ENCODE peak calls at places on chromosomes 16 and 17, in eight cellular contexts. I is upper lobe of right lung; W is stimulated activated CD8-positive, alpha-beta memory T cell treated with anti-CD3 and anti-CD28 coated beads, Interleukin-12 subunit alpha, Interleukin-12 subunit beta, amount 100 ng/mL, for 4 hours; A is HTR-8/SVneo; S is activated effector memory CD4-positive, alpha-beta T cell treated with Interleukin-2 at 50 U/mL for 16 hours; F is astrocyte of the spinal cord; O is activated T-helper 9 cell treated with anti-CD3 and anti-CD28 coated beads, Interleukin-2, amount 50 U/mL, for 16 hours; L is stimulated activated CD4-positive, alpha-beta T cell treated with anti-CD3 and anti-CD28 coated beads, Interleukin-1b, Interleukin-23, amount 100 ng/mL, for 24 hours. E is an unnamed sample.

GRCh38 chr17:33858682-33859081 is 396.4 kb upstream of the CCL2 start:
- DNase-seq in L (no peak), I (no peak), A (no peak), F (no peak), S (no peak), O (no peak), W (no peak), E (no peak)

GRCh38 chr17:48611681-48612455 is 1.1 kb upstream of the HOXB7 start:
- DNase-seq in I (no peak), F (peak), S (no peak), W (no peak), O (no peak), A (no peak), L (no peak), E (peak)

GRCh38 chr16:84630009-84630408 is 12.1 kb upstream of the COTL1 start:
- DNase-seq in A (no peak), S (no peak), O (no peak), I (no peak), L (no peak), W (no peak), F (no peak), E (no peak)

GRCh38 chr17:63983326-63983725 is 10.6 kb upstream of the SCN4A start:
- DNase-seq in F (no peak), S (no peak), A (no peak), W (no peak), O (no peak), L (no peak), I (no peak), E (no peak)

GRCh38 chr17:78664476-78665384 is 87.5 kb upstream of the DNAH17 start:
- DNase-seq in S (no peak), F (no peak), A (no peak), W (no peak), L (no peak), O (no peak), I (peak), E (no peak)

GRCh38 chr16:58329147-58329546 is 34.3 kb upstream of the PRSS54 start:
- DNase-seq in W (no peak), A (no peak), O (no peak), L (no peak), I (no peak), S (no peak), F (no peak), E (no peak)

GRCh38 chr16:30139895-30140481 is 17.0 kb upstream of the MAPK3 start:
- DNase-seq in W (no peak), F (no peak), O (no peak), S (no peak), L (no peak), A (no peak), I (no peak), E (no peak)

GRCh38 chr17:64178011-64178825 is 48.3 kb upstream of the ERN1 start:
- DNase-seq in S (no peak), L (no peak), O (no peak), W (no peak), A (no peak), I (no peak), F (no peak), E (no peak)

GRCh38 chr16:20884240-20884556 is 16.0 kb downstream of the DCUN1D3 start:
- DNase-seq in A (no peak), F (peak), L (no peak), W (no peak), S (no peak), I (no peak), O (no peak), E (no peak)

GRCh38 chr16:3358884-3359283 is 3.2 kb downstream of the OR2C1 start:
- DNase-seq in S (no peak), A (no peak), W (no peak), O (no peak), L (no peak), I (no peak), F (no peak), E (no peak)

GRCh38 chr16:5228369-5228768 is 130.8 kb upstream of the EEF2KMT start:
- DNase-seq in W (no peak), L (no peak), I (no peak), O (no peak), A (no peak), S (no peak), F (no peak), E (no peak)